ENCODE peak calls at places on chromosome 14, in six cellular contexts. Y, L, P, O, T and K are unnamed samples.

GRCh38 chr14:96089401-96089800 is 50.2 kb downstream of the C14orf132 start:
- DNase-seq in Y (no peak), T (no peak), P (no peak), L (no peak), O (no peak), K (no peak)

GRCh38 chr14:104794099-104794498 is 1.4 kb downstream of the AKT1 start:
- DNase-seq in L (no peak), T (no peak), Y (peak), O (no peak), P (no peak), K (peak)

GRCh38 chr14:51554339-51554920 is 97.3 kb upstream of the FRMD6 start:
- DNase-seq in T (no peak), P (no peak), Y (peak), L (no peak), O (no peak), K (no peak)

GRCh38 chr14:58731465-58732330 is 93.9 kb downstream of the DACT1 start:
- DNase-seq in P (no peak), O (no peak), Y (peak), T (no peak), L (no peak), K (no peak)

GRCh38 chr14:102326583-102326982 is 7.0 kb downstream of the ZNF839 start:
- DNase-seq in P (no peak), T (no peak), L (no peak), O (no peak), Y (no peak), K (no peak)

GRCh38 chr14:94021416-94022157 is 4.6 kb upstream of the OTUB2 start:
- DNase-seq in T (no peak), O (no peak), L (no peak), Y (peak), P (no peak), K (no peak)

GRCh38 chr14:100526632-100527031 is 60.6 kb downstream of the BEGAIN start:
- DNase-seq in L (no peak), Y (no peak), T (no peak), P (no peak), O (no peak), K (no peak)

GRCh38 chr14:22852940-22853767 is 16.8 kb downstream of the MMP14 start:
- DNase-seq in Y (peak), T (peak), O (peak), P (peak), L (peak), K (peak)

GRCh38 chr14:69259531-69260245 is at the start of gene GALNT16:
- DNase-seq in L (no peak), O (no peak), T (no peak), Y (peak), P (no peak), K (no peak)

GRCh38 chr14:61588419-61588901 is 106.9 kb upstream of the HIF1A start:
- DNase-seq in T (no peak), Y (peak), L (no peak), P (no peak), O (no peak), K (no peak)

GRCh38 chr14:78010688-78011087 is 159.5 kb upstream of the NRXN3 start:
- DNase-seq in Y (peak), T (no peak), L (no peak), O (no peak), P (no peak), K (no peak)

GRCh38 chr14:24411468-24412454 is 13.0 kb downstream of the NYNRIN start:
- DNase-seq in O (no peak), Y (peak), L (peak), T (no peak), P (no peak), K (peak)